ENCODE peak calls at places on chromosome 18, in five cellular contexts. One of them, this sample, is unnamed.

GRCh38 chr18:4455113-4455811 is at the start of gene DLGAP1:
- DNase-seq in heart left ventricle: peak; percentile 67
- DNase-seq in gastrocnemius medialis: peak; percentile 6
- DNase-seq in spleen: peak; percentile 74
- DNase-seq in neuronal stem cell: peak; percentile 79
- DNase-seq in this sample: no peak

GRCh38 chr18:11852048-11852341 is 782 bp downstream of the CHMP1B start:
- DNase-seq in spleen: no peak
- DNase-seq in heart left ventricle: no peak
- DNase-seq in gastrocnemius medialis: no peak
- DNase-seq in neuronal stem cell: no peak
- DNase-seq in this sample: no peak

GRCh38 chr18:13530879-13531387 is 195.4 kb downstream of the FAM210A start:
- DNase-seq in spleen: no peak
- DNase-seq in neuronal stem cell: peak; percentile 8
- DNase-seq in heart left ventricle: no peak
- DNase-seq in gastrocnemius medialis: peak; percentile 57
- DNase-seq in this sample: no peak

GRCh38 chr18:33020877-33021276 is 248.1 kb upstream of the KLHL14 start:
- DNase-seq in gastrocnemius medialis: no peak
- DNase-seq in neuronal stem cell: no peak
- DNase-seq in heart left ventricle: no peak
- DNase-seq in spleen: no peak
- DNase-seq in this sample: no peak

GRCh38 chr18:56235061-56235772 is 403.2 kb downstream of the TXNL1 start:
- DNase-seq in neuronal stem cell: peak; percentile 46
- DNase-seq in heart left ventricle: no peak
- DNase-seq in spleen: no peak
- DNase-seq in gastrocnemius medialis: no peak
- DNase-seq in this sample: no peak

GRCh38 chr18:28855989-28856388 is 679.1 kb upstream of the CDH2 start:
- DNase-seq in neuronal stem cell: no peak
- DNase-seq in spleen: no peak
- DNase-seq in heart left ventricle: no peak
- DNase-seq in gastrocnemius medialis: no peak
- DNase-seq in this sample: no peak

GRCh38 chr18:7521226-7521856 is 45.8 kb upstream of the PTPRM start:
- DNase-seq in gastrocnemius medialis: no peak
- DNase-seq in spleen: no peak
- DNase-seq in neuronal stem cell: no peak
- DNase-seq in heart left ventricle: no peak
- DNase-seq in this sample: no peak

GRCh38 chr18:35822431-35822830 is 150.0 kb upstream of the RMP24 start:
- DNase-seq in spleen: no peak
- DNase-seq in heart left ventricle: no peak
- DNase-seq in gastrocnemius medialis: no peak
- DNase-seq in neuronal stem cell: no peak
- DNase-seq in this sample: no peak

GRCh38 chr18:8559612-8560011 is 49.6 kb upstream of the RAB12 start:
- DNase-seq in spleen: no peak
- DNase-seq in gastrocnemius medialis: no peak
- DNase-seq in neuronal stem cell: no peak
- DNase-seq in heart left ventricle: no peak
- DNase-seq in this sample: no peak

GRCh38 chr18:30254331-30254730 is 788.2 kb downstream of the DSC3 start:
- DNase-seq in spleen: no peak
- DNase-seq in neuronal stem cell: no peak
- DNase-seq in heart left ventricle: no peak
- DNase-seq in gastrocnemius medialis: no peak
- DNase-seq in this sample: no peak

GRCh38 chr18:10476430-10476829 is 22.0 kb downstream of the APCDD1 start:
- DNase-seq in spleen: no peak
- DNase-seq in gastrocnemius medialis: no peak
- DNase-seq in neuronal stem cell: no peak
- DNase-seq in heart left ventricle: no peak
- DNase-seq in this sample: no peak

GRCh38 chr18:27996792-27997191 is 180.1 kb downstream of the CDH2 start:
- DNase-seq in spleen: no peak
- DNase-seq in heart left ventricle: no peak
- DNase-seq in neuronal stem cell: no peak
- DNase-seq in gastrocnemius medialis: no peak
- DNase-seq in this sample: no peak

GRCh38 chr18:4454548-4455112 is 477 bp downstream of the DLGAP1 start:
- DNase-seq in neuronal stem cell: no peak
- DNase-seq in spleen: no peak
- DNase-seq in gastrocnemius medialis: no peak
- DNase-seq in heart left ventricle: peak; percentile 51
- DNase-seq in this sample: no peak

GRCh38 chr18:57029761-57030160 is 117.1 kb upstream of the BOD1L2 start:
- DNase-seq in gastrocnemius medialis: no peak
- DNase-seq in heart left ventricle: no peak
- DNase-seq in spleen: no peak
- DNase-seq in neuronal stem cell: no peak
- DNase-seq in this sample: peak; percentile 16

GRCh38 chr18:43620936-43621335 is 343.6 kb upstream of the SYT4 start:
- DNase-seq in heart left ventricle: no peak
- DNase-seq in neuronal stem cell: peak; percentile 45
- DNase-seq in spleen: no peak
- DNase-seq in gastrocnemius medialis: no peak
- DNase-seq in this sample: peak; percentile 16

DNA sequence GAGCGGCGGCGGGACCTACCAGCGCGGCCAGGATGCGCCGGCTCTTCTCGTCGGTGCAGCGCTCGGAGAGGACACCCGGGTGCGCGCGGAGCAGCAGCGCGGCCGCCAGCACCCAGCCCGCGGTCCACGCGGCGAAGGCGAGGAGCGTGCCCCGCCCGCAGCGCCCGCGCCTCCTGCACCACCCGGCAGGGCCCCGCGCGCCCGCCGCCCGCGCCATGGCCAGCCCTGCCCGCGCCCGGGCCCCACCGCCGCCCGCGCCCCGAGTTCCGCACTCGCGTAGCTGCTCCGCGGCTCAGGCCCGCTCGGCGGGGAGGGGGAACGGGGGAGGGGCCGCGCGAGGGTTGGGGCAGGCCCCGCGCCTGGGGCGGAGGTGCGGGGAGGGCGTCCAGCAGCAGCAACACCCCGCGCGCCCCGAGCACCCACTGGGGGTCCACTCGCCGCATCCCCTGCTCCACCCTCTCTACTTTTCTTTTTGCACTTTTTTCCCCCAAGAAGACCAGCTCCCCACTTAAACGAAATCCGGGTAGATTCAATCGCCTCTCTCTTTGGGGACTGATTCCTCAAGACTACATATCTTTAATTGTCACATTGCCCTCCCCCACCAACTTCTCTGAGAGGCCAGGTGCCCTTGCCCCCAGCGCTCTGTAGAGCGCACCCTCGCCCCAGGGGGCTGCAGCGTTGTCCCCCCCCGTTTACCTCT is at the start of gene DIPK1C:
- DNase-seq in spleen: no peak
- DNase-seq in neuronal stem cell: no peak
- DNase-seq in gastrocnemius medialis: no peak
- DNase-seq in heart left ventricle: peak; percentile 72
- DNase-seq in this sample: no peak
- H3K4me3 ChIP-seq in spleen: peak within 1 kb of the TSS; percentile 23
- H3K4me3 ChIP-seq in neuronal stem cell: peak within 1 kb of the TSS; percentile 94
- H3K4me3 ChIP-seq in gastrocnemius medialis: peak within 1 kb of the TSS; percentile 52
- H3K4me3 ChIP-seq in heart left ventricle: peak within 1 kb of the TSS; percentile 57
- H3K4me3 ChIP-seq in this sample: peak within 1 kb of the TSS; percentile 69

GRCh38 chr18:58097127-58097906 is 53.3 kb downstream of the NEDD4L start:
- DNase-seq in heart left ventricle: no peak
- DNase-seq in spleen: no peak
- DNase-seq in gastrocnemius medialis: no peak
- DNase-seq in neuronal stem cell: no peak
- DNase-seq in this sample: no peak

GRCh38 chr18:58096658-58097057 is 52.6 kb downstream of the NEDD4L start:
- DNase-seq in neuronal stem cell: no peak
- DNase-seq in gastrocnemius medialis: no peak
- DNase-seq in spleen: no peak
- DNase-seq in heart left ventricle: no peak
- DNase-seq in this sample: no peak

GRCh38 chr18:58097907-58098166 is 53.8 kb downstream of the NEDD4L start:
- DNase-seq in neuronal stem cell: no peak
- DNase-seq in heart left ventricle: no peak
- DNase-seq in spleen: no peak
- DNase-seq in gastrocnemius medialis: no peak
- DNase-seq in this sample: no peak

GRCh38 chr18:58095251-58095650 is 51.2 kb downstream of the NEDD4L start:
- DNase-seq in spleen: no peak
- DNase-seq in gastrocnemius medialis: no peak
- DNase-seq in heart left ventricle: no peak
- DNase-seq in neuronal stem cell: no peak
- DNase-seq in this sample: no peak

DNA sequence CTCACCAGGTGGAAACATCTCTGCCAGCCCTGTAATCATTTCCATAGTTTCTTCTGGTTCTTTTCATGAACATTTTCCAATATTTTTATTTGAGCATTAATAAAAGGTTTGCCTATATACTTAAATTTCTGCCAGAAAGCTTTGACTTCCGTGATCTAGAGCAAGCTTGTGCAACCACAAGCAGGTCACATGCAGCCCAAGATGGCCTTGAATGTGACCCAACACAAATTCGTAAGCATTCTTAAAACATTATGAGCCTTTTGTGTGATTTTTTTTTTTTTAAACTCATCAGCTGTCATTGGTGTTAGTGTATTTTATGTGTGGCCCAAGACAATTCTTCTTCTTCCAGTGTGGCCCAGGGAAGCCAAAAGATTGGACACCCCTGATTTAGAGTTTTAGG is 51.6 kb downstream of the NEDD4L start:
- DNase-seq in spleen: no peak
- DNase-seq in neuronal stem cell: no peak
- DNase-seq in heart left ventricle: no peak
- DNase-seq in gastrocnemius medialis: no peak
- DNase-seq in this sample: no peak
- H3K4me1 ChIP-seq in spleen: no peaks in the 10 kb centered on the region
- H3K4me1 ChIP-seq in neuronal stem cell: no peaks in the 10 kb centered on the region
- H3K4me1 ChIP-seq in heart left ventricle: no peaks in the 10 kb centered on the region
- H3K4me1 ChIP-seq in gastrocnemius medialis: no peaks in the 10 kb centered on the region
- H3K4me1 ChIP-seq in this sample: peaks cover 9% of the 10 kb centered on the region

DNA sequence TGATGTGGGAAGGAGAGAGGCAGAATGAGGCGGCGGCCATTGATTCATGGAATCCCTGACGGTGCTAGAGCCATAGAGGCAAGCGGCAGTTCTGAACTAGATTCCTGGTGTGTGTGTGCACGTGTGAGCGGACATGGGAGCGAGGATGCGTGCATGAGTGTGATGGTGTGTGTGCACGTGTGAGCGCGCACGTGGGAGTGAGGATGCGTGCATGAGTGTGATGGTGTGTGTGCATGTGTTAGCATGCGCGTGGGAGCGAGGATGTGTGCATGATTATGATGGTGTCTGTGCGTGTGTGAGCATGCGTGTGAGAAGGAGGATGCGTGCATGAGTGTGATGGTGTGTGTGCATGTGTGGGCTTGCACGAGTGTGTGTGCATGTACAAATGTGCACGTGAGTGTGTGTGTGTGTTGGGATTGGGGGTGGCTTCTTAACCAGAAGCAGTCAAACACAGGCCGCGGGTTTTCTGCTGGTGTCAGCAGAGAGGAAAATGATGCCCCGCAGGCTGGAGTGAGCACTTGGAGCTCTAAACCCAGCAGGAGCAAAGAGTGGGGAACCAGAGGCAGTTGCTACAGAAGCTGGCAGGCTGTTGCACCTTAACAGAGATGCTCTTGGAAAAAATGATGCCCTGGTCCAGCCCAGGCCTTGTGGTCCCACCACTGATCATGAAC is 29.5 kb downstream of the DIPK1C start:
- DNase-seq in spleen: no peak
- DNase-seq in heart left ventricle: no peak
- DNase-seq in neuronal stem cell: no peak
- DNase-seq in gastrocnemius medialis: no peak
- DNase-seq in this sample: no peak
- H3K9me3 ChIP-seq in spleen: no peaks in the 10 kb centered on the region
- H3K9me3 ChIP-seq in heart left ventricle: peaks cover 6% of the 10 kb centered on the region
- H3K9me3 ChIP-seq in neuronal stem cell: peaks cover 5% of the 10 kb centered on the region
- H3K9me3 ChIP-seq in gastrocnemius medialis: no peaks in the 10 kb centered on the region
- H3K9me3 ChIP-seq in this sample: no peaks in the 10 kb centered on the region

GRCh38 chr18:47928466-47928865 is 2.0 kb downstream of the SMAD2 start:
- DNase-seq in heart left ventricle: no peak
- DNase-seq in neuronal stem cell: no peak
- DNase-seq in spleen: no peak
- DNase-seq in gastrocnemius medialis: no peak
- DNase-seq in this sample: no peak
- H3K4me3 ChIP-seq in heart left ventricle: no peak overlapping the region
- H3K4me3 ChIP-seq in neuronal stem cell: no peak overlapping the region
- H3K4me3 ChIP-seq in spleen: peak overlapping the region; percentile 94
- H3K4me3 ChIP-seq in gastrocnemius medialis: no peak overlapping the region
- H3K4me3 ChIP-seq in this sample: peak overlapping the region; percentile 17

DNA sequence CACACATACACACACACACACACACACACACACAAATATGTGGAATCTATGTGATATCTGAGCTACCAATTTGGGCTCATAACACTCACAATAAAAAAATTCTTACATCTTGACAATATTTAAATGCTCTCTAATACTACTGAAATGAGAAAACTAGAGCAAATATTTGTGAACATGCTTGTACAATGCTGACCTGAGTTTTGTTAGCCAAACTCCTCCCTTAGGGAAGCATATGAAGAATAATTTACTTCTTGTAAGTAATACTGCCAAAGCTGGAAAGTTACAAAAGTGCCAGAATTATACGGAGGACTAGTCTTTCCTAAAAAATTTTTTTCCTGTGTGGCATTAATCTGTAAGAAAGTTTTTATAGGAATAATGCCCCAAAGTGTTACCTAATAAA is 18.5 kb downstream of the MBD2 start:
- DNase-seq in spleen: no peak
- DNase-seq in neuronal stem cell: no peak
- DNase-seq in gastrocnemius medialis: no peak
- DNase-seq in heart left ventricle: no peak
- DNase-seq in this sample: no peak
- H3K4me1 ChIP-seq in spleen: peaks cover 24% of the 10 kb centered on the region
- H3K4me1 ChIP-seq in neuronal stem cell: no peaks in the 10 kb centered on the region
- H3K4me1 ChIP-seq in gastrocnemius medialis: peaks cover 11% of the 10 kb centered on the region
- H3K4me1 ChIP-seq in heart left ventricle: no peaks in the 10 kb centered on the region
- H3K4me1 ChIP-seq in this sample: no peaks in the 10 kb centered on the region